ENCODE peak calls at places on chromosomes 11 and 22, in eight cellular contexts. W, V, B, U, P, R, A and L are unnamed samples.

GRCh38 chr11:105124756-105125155 is 14.8 kb downstream of the CARD18 start:
- DNase-seq in W (no peak), V (no peak), B (no peak), U (no peak), P (no peak), R (no peak), A (no peak), L (no peak)

GRCh38 chr11:134537941-134538340 is 125.9 kb upstream of the B3GAT1 start:
- DNase-seq in W (no peak), V (no peak), B (no peak), U (no peak), P (no peak), R (no peak), A (no peak), L (no peak)

GRCh38 chr22:36828815-36829214 is 12.0 kb upstream of the PVALB start:
- DNase-seq in W (no peak), V (no peak), B (no peak), U (no peak), P (no peak), R (no peak), A (no peak), L (no peak)

GRCh38 chr11:129192150-129192549 is at the start of gene ARHGAP32:
- DNase-seq in W (no peak), V (no peak), B (no peak), U (no peak), P (peak), R (no peak), A (no peak), L (no peak)

GRCh38 chr22:45688606-45689080 is 17.0 kb downstream of the ATXN10 start:
- DNase-seq in W (peak), V (no peak), B (peak), U (no peak), P (no peak), R (peak), A (no peak), L (no peak)

GRCh38 chr22:37229012-37229804 is 14.9 kb downstream of the RAC2 start:
- DNase-seq in W (no peak), V (no peak), B (no peak), U (peak), P (no peak), R (peak), A (no peak), L (no peak)

GRCh38 chr22:41976961-41977566 is 7.8 kb downstream of the SEPTIN3 start:
- DNase-seq in W (no peak), V (peak), B (no peak), U (no peak), P (no peak), R (no peak), A (peak), L (no peak)

GRCh38 chr11:115712296-115712695 is 208.1 kb upstream of the CADM1 start:
- DNase-seq in W (no peak), V (no peak), B (no peak), U (no peak), P (no peak), R (no peak), A (no peak), L (no peak)

GRCh38 chr11:8613036-8613435 is 19.0 kb upstream of the STK33 start:
- DNase-seq in W (no peak), V (no peak), B (no peak), U (no peak), P (no peak), R (no peak), A (no peak), L (no peak)